ENCODE peak calls at places on chromosomes 2 and 18, in ten cellular contexts. A is fibroblast of lung; M is A549; O is CD8-positive, alpha-beta memory T cell; Y is body of pancreas; J is mammary epithelial cell; Z is DND-41; G is cardiac muscle cell; W is HepG2; V is tibial artery. S is an unnamed sample. For H3K9me3, the result is how much of the 10 kb centered on the place peaks cover.

GRCh38 chr2:132439703-132440398 is 23.2 kb downstream of the GPR39 start:
- DNase-seq in J (peak), Z (no peak), W (peak), V (no peak), G (peak), Y (no peak), O (no peak), M (peak), A (no peak), S (no peak)

GRCh38 chr18:76484749-76485387 is 10.2 kb downstream of the ZNF516 start:
- DNase-seq in A (no peak), O (no peak), J (no peak), V (no peak), Y (no peak), M (no peak), G (no peak), Z (no peak), W (no peak), S (no peak)

GRCh38 chr2:54558188-54558975 is 102.3 kb downstream of the SPTBN1 start:
- DNase-seq in G (peak), M (peak), Y (peak), A (peak), Z (peak), W (peak), V (peak), J (peak), O (peak), S (peak)

GRCh38 chr2:144683063-144683740 is 163.3 kb upstream of the ZEB2 start:
- DNase-seq in M (no peak), V (no peak), J (no peak), Z (no peak), W (no peak), Y (no peak), O (no peak), G (no peak), A (peak), S (no peak)

GRCh38 chr2:61450144-61450543 is 20.7 kb downstream of the USP34 start:
- DNase-seq in M (no peak), G (no peak), Z (no peak), Y (no peak), V (no peak), O (no peak), J (peak), A (no peak), W (no peak), S (no peak)

GRCh38 chr2:96759548-96759947 is 1.2 kb upstream of the CNNM4 start:
- DNase-seq in G (no peak), J (no peak), A (no peak), V (no peak), Z (no peak), M (no peak), W (no peak), O (no peak), Y (no peak), S (no peak)

GRCh38 chr2:74401891-74402290 is 19.5 kb downstream of the C2orf81 start:
- DNase-seq in M (no peak), Z (no peak), A (no peak), G (no peak), W (no peak), V (no peak), Y (no peak), O (no peak), J (no peak), S (no peak)

GRCh38 chr2:178514664-178515063 is 34.4 kb downstream of the PLEKHA3 start:
- DNase-seq in W (no peak), J (peak), Y (no peak), G (no peak), Z (no peak), M (no peak), A (peak), V (no peak), O (no peak), S (no peak)

GRCh38 chr2:16127958-16128357 is 187.6 kb downstream of the MYCN start:
- DNase-seq in Z (no peak), V (no peak), W (peak), G (no peak), M (no peak), A (no peak), O (no peak), J (no peak), Y (no peak), S (no peak)

GRCh38 chr2:170218931-170219330 is 41.0 kb downstream of the MYO3B start:
- DNase-seq in V (no peak), O (no peak), Z (no peak), M (no peak), J (no peak), Y (no peak), W (no peak), A (no peak), G (no peak), S (no peak)

GRCh38 chr2:154771664-154772284 is 73.3 kb downstream of the KCNJ3 start:
- DNase-seq in Y (no peak), V (no peak), J (no peak), W (no peak), O (no peak), A (no peak), M (no peak), Z (no peak), G (no peak), S (no peak)

GRCh38 chr2:30287857-30288513 is 56.7 kb downstream of the LBH start:
- DNase-seq in J (no peak), W (no peak), G (no peak), Z (no peak), O (no peak), M (no peak), A (no peak), V (no peak), Y (no peak), S (no peak)

GRCh38 chr2:177885828-177886466 is 186.6 kb downstream of the PDE11A start:
- DNase-seq in Y (no peak), A (no peak), Z (no peak), M (no peak), V (no peak), J (no peak), W (no peak), G (no peak), O (no peak), S (no peak)

GRCh38 chr2:102258386-102259074 is 52.8 kb upstream of the IL1RL1 start:
- DNase-seq in Y (no peak), G (no peak), O (no peak), M (peak), J (peak), A (peak), V (no peak), Z (no peak), W (no peak), S (peak)

GRCh38 chr2:217978536-217979150 is 24.2 kb downstream of the TNS1 start:
- DNase-seq in J (no peak), A (peak), V (peak), O (no peak), M (no peak), G (peak), Y (peak), W (no peak), Z (no peak), S (peak)

GRCh38 chr18:72544092-72544886 is at the start of gene CBLN2:
- DNase-seq in A (peak), J (peak), M (peak), Y (peak), W (peak), V (no peak), O (no peak), Z (no peak), G (peak), S (peak)

GRCh38 chr18:56639094-56639361 is 636 bp upstream of the TXNL1 start:
- DNase-seq in Y (no peak), Z (no peak), W (no peak), V (no peak), M (no peak), O (no peak), J (no peak), G (no peak), A (no peak), S (no peak)

GRCh38 chr18:35485852-35486251 is 11.9 kb downstream of the INO80C start:
- DNase-seq in G (no peak), J (no peak), O (no peak), V (no peak), W (peak), M (no peak), Y (no peak), Z (no peak), A (no peak), S (no peak)

GRCh38 chr18:70234667-70235459 is 29.4 kb upstream of the RTTN start:
- DNase-seq in W (no peak), A (peak), J (no peak), Y (no peak), G (peak), M (peak), O (no peak), V (no peak), Z (no peak), S (peak)

GRCh38 chr2:74694281-74694680 is 40.2 kb downstream of the SEMA4F start:
- DNase-seq in Y (no peak), A (no peak), M (no peak), Z (no peak), W (no peak), V (no peak), J (no peak), G (no peak), O (no peak), S (no peak)

GRCh38 chr2:221120643-221121042 is 451.5 kb downstream of the EPHA4 start:
- DNase-seq in Y (no peak), G (no peak), M (no peak), J (no peak), V (no peak), A (no peak), W (no peak), O (no peak), Z (no peak), S (no peak)

GRCh38 chr18:63850010-63850409 is 37.5 kb upstream of the SERPINB2 start:
- DNase-seq in M (peak), G (peak), A (peak), J (no peak), V (no peak), W (peak), O (no peak), Y (no peak), Z (peak), S (peak)

GRCh38 chr18:72107647-72108046 is 436.5 kb downstream of the CBLN2 start:
- DNase-seq in O (no peak), G (peak), V (no peak), Y (no peak), Z (no peak), M (peak), J (no peak), A (peak), W (no peak), S (peak)

GRCh38 chr2:48433682-48434081 is 96.3 kb upstream of the STON1 start:
- DNase-seq in Y (no peak), Z (no peak), J (no peak), A (peak), W (no peak), G (no peak), O (no peak), V (peak), M (no peak), S (no peak)

GRCh38 chr18:47745227-47745626 is 185.2 kb downstream of the SMAD2 start:
- DNase-seq in G (no peak), A (no peak), M (no peak), J (no peak), Y (no peak), O (no peak), W (no peak), Z (no peak), V (no peak), S (no peak)

GRCh38 chr2:174787485-174788205 is 23.4 kb upstream of the CHRNA1 start:
- DNase-seq in G (no peak), A (peak), O (no peak), V (no peak), Y (no peak), J (no peak), Z (no peak), W (peak), M (peak), S (peak)

GRCh38 chr2:216104691-216105090 is 4.5 kb upstream of the XRCC5 start:
- DNase-seq in G (no peak), W (no peak), J (no peak), Z (no peak), A (no peak), Y (no peak), V (no peak), M (no peak), O (no peak), S (no peak)

GRCh38 chr2:100065029-100065428 is 77.4 kb downstream of the AFF3 start:
- DNase-seq in G (no peak), V (no peak), A (no peak), O (no peak), Y (no peak), Z (no peak), J (no peak), M (no peak), W (no peak), S (no peak)

GRCh38 chr2:10532631-10533101 is 84.5 kb upstream of the ODC1 start:
- DNase-seq in M (no peak), J (no peak), O (no peak), Y (no peak), A (no peak), Z (peak), G (no peak), V (no peak), W (no peak), S (no peak)

GRCh38 chr2:168245074-168245825 is 2.1 kb downstream of the STK39 start:
- DNase-seq in A (peak), Y (no peak), Z (no peak), G (no peak), M (no peak), J (no peak), V (no peak), O (no peak), W (no peak), S (peak)

GRCh38 chr2:26914286-26914962 is 56.0 kb upstream of the MAPRE3 start:
- DNase-seq in Y (no peak), V (no peak), J (no peak), Z (no peak), A (no peak), O (no peak), M (no peak), G (peak), W (no peak), S (no peak)

GRCh38 chr2:121038831-121039230 is 246.2 kb downstream of the TFCP2L1 start:
- DNase-seq in O (no peak), W (no peak), Y (peak), G (no peak), M (peak), J (peak), A (no peak), Z (no peak), V (no peak), S (no peak)

GRCh38 chr2:9375857-9376428 is 47.4 kb downstream of the ITGB1BP1 start:
- DNase-seq in Z (no peak), V (no peak), W (no peak), J (no peak), A (no peak), G (no peak), M (no peak), O (no peak), Y (no peak), S (no peak)

GRCh38 chr2:160651416-160652200 is 158.0 kb upstream of the RBMS1 start:
- DNase-seq in Z (no peak), M (no peak), J (no peak), W (no peak), G (no peak), A (peak), V (no peak), O (no peak), Y (no peak), S (peak)

DNA sequence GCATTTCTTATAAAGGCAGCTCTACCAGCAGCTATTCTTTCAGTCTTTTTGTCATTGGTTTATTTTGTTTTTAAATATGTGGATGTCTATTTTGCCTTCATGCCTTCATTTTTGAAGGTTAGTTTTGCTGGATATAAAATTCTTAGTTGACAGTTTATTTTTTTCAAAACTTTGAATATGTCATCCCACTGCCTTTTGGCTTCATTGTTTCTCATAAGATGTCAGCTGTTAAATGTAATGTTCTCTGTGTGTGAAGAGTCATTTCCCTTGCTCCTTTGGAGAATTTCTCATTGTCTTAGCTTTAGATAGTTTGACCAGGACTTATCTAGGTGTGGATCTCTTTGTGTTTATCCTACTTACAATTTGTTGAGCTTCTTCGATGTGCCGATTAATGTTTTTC is 213.5 kb downstream of the KIAA1328 start:
- DNase-seq in A (no peak), G (no peak), Y (no peak), Z (no peak), M (no peak), O (no peak), J (no peak), V (no peak), W (no peak), S (no peak)
- H3K9me3 ChIP-seq in A (under half), G (under half), Y (under half), Z (under half), M (under half), O (under half), J (under half), V (under half), W (under half), S (under half)

GRCh38 chr18:78543201-78543725 is 436.4 kb upstream of the SALL3 start:
- DNase-seq in Y (no peak), V (no peak), W (no peak), O (no peak), M (no peak), A (no peak), G (no peak), J (no peak), Z (no peak), S (no peak)
- H3K9me3 ChIP-seq in Y (under half), V (under half), W (under half), O (under half), M (under half), A (under half), G (under half), J (under half), Z (under half), S (under half)

GRCh38 chr18:78635093-78635800 is 344.4 kb upstream of the SALL3 start:
- DNase-seq in J (no peak), W (no peak), Y (no peak), V (no peak), M (no peak), A (no peak), O (no peak), G (no peak), Z (no peak), S (no peak)
- H3K9me3 ChIP-seq in J (half or more), W (under half), Y (under half), V (under half), M (under half), A (under half), O (under half), G (under half), Z (under half), S (under half)

GRCh38 chr2:136139601-136140000 is 21.7 kb upstream of the CXCR4 start:
- DNase-seq in G (no peak), Z (no peak), J (no peak), M (no peak), O (no peak), V (no peak), A (no peak), W (no peak), Y (no peak), S (no peak)

GRCh38 chr2:136143603-136144451 is 25.9 kb upstream of the CXCR4 start:
- DNase-seq in Z (no peak), J (no peak), V (no peak), O (no peak), M (no peak), G (no peak), Y (no peak), A (no peak), W (no peak), S (no peak)

GRCh38 chr2:136136921-136137320 is 19.0 kb upstream of the CXCR4 start:
- DNase-seq in V (no peak), W (no peak), J (peak), Z (peak), G (no peak), A (no peak), O (peak), Y (no peak), M (no peak), S (no peak)

GRCh38 chr2:136137982-136138381 is 20.0 kb upstream of the CXCR4 start:
- DNase-seq in J (no peak), W (no peak), Z (no peak), V (no peak), O (no peak), Y (no peak), G (no peak), M (no peak), A (no peak), S (no peak)

GRCh38 chr2:136141510-136142154 is 23.7 kb upstream of the CXCR4 start:
- DNase-seq in Z (no peak), Y (no peak), J (peak), A (no peak), V (no peak), G (no peak), O (no peak), M (no peak), W (no peak), S (no peak)
- H3K9me3 ChIP-seq in Z (under half), Y (under half), J (under half), A (under half), V (under half), G (under half), O (under half), M (under half), W (under half), S (under half)

DNA sequence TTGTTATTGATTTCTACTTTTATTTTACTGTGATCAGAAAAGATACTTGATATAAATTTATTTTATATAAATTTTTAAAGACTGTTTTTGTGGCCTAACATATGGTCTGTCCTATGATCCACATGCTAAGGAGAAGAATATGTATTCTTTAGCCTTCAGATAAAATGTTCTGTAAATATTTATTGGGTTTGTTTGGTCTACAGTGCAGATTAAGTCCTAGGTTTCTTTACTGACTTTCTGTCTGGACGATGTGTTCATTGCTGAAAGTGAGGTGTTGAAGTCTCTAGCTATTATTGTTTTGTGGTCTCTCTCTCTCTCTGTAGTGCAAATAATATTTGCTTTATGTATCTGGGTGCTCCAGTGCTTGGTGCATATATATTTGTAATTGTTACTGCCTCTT is 30.1 kb downstream of the OXER1 start:
- DNase-seq in J (no peak), M (no peak), A (no peak), G (no peak), W (no peak), V (no peak), Y (no peak), Z (no peak), O (no peak), S (no peak)
- H3K9me3 ChIP-seq in J (under half), M (under half), A (under half), G (under half), W (under half), V (under half), Y (under half), Z (under half), O (under half), S (under half)

GRCh38 chr18:78579449-78579848 is 400.2 kb upstream of the SALL3 start:
- DNase-seq in V (no peak), O (no peak), M (no peak), J (no peak), A (no peak), G (no peak), Z (no peak), W (no peak), Y (no peak), S (no peak)
- H3K9me3 ChIP-seq in V (under half), O (under half), M (under half), J (under half), A (under half), G (under half), Z (under half), W (under half), Y (under half), S (under half)

DNA sequence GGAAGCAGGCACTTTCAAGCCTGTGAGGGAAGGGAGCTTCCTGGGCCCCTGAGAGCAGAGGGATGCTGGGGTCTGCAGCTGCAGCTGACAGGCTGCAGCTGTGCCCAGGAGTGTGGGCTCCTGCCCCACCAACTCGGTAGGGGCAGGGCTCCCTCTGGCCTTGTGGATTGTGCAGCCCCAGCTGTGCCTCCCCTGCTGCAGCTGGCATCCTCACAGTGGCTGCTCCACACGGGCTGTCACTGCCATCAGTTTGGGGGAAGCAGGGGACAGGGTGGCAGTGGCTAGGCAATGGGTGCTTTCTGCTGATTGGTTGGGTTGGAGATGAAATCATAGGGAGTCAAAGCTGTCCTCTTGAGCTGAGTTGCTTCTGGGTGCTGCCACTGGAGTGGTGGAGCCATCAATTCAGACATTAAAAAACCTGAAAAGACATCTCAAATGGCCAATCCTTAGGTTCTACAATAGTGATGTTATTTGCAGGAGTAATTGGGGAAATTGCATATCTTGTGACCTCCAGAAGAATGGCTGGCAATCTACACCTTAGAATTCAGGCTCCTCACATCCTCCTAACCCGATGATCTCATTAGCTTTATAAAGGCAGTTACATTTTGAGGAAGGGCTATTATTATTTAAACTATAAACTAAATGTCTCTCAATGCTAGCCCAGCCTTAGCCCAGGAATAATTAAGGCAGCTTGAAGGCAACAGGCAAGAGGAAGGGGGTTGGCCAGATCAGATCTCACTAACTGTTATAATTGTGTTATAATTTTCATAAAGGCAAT is 41.3 kb downstream of the FAM171B start:
- DNase-seq in J (no peak), A (no peak), W (no peak), M (no peak), V (no peak), G (no peak), O (no peak), Z (no peak), Y (no peak), S (no peak)
- H3K9me3 ChIP-seq in J (under half), A (under half), W (under half), M (under half), V (under half), G (under half), O (under half), Z (under half), Y (under half), S (under half)